ENCODE peak calls at places on chromosome 14, in nine cellular contexts. One of them, this sample, is unnamed.

GRCh38 chr14:61280092-61280525 is 1.0 kb downstream of the TMEM30B start:
- DNase-seq in upper lobe of right lung: peak; percentile 71
- DNase-seq in brain microvascular endothelial cell: no peak
- DNase-seq in psoas muscle: no peak
- DNase-seq in right atrium auricular region: no peak
- DNase-seq in IMR-90: no peak
- DNase-seq in left ventricle myocardium inferior: peak; percentile 21
- DNase-seq in heart left ventricle: peak; percentile 51
- DNase-seq in AG04450: no peak
- DNase-seq in this sample: peak; percentile 64

GRCh38 chr14:90484291-90484690 is 87.5 kb downstream of the CALM1 start:
- DNase-seq in upper lobe of right lung: no peak
- DNase-seq in brain microvascular endothelial cell: no peak
- DNase-seq in psoas muscle: no peak
- DNase-seq in right atrium auricular region: no peak
- DNase-seq in IMR-90: no peak
- DNase-seq in left ventricle myocardium inferior: no peak
- DNase-seq in heart left ventricle: no peak
- DNase-seq in AG04450: no peak
- DNase-seq in this sample: no peak

GRCh38 chr14:46197856-46198255 is 453.7 kb downstream of the RPL10L start:
- DNase-seq in upper lobe of right lung: no peak
- DNase-seq in brain microvascular endothelial cell: peak; percentile 22
- DNase-seq in psoas muscle: no peak
- DNase-seq in right atrium auricular region: no peak
- DNase-seq in IMR-90: no peak
- DNase-seq in left ventricle myocardium inferior: no peak
- DNase-seq in heart left ventricle: no peak
- DNase-seq in AG04450: no peak
- DNase-seq in this sample: no peak

GRCh38 chr14:103071544-103072251 is 12.3 kb upstream of the LBHD2 start:
- DNase-seq in upper lobe of right lung: peak; percentile 90
- DNase-seq in brain microvascular endothelial cell: no peak
- DNase-seq in psoas muscle: no peak
- DNase-seq in right atrium auricular region: no peak
- DNase-seq in IMR-90: no peak
- DNase-seq in left ventricle myocardium inferior: no peak
- DNase-seq in heart left ventricle: peak; percentile 62
- DNase-seq in AG04450: no peak
- DNase-seq in this sample: no peak

GRCh38 chr14:98966465-98967162 is 305.4 kb downstream of the BCL11B start:
- DNase-seq in upper lobe of right lung: no peak
- DNase-seq in brain microvascular endothelial cell: no peak
- DNase-seq in psoas muscle: no peak
- DNase-seq in right atrium auricular region: no peak
- DNase-seq in IMR-90: no peak
- DNase-seq in left ventricle myocardium inferior: no peak
- DNase-seq in heart left ventricle: no peak
- DNase-seq in AG04450: no peak
- DNase-seq in this sample: peak; percentile 68

GRCh38 chr14:56057071-56057865 is 60.9 kb upstream of the PELI2 start:
- DNase-seq in upper lobe of right lung: no peak
- DNase-seq in brain microvascular endothelial cell: no peak
- DNase-seq in psoas muscle: no peak
- DNase-seq in right atrium auricular region: no peak
- DNase-seq in IMR-90: no peak
- DNase-seq in left ventricle myocardium inferior: no peak
- DNase-seq in heart left ventricle: no peak
- DNase-seq in AG04450: no peak
- DNase-seq in this sample: no peak

GRCh38 chr14:38554046-38554445 is 298.2 kb upstream of the CLEC14A start:
- DNase-seq in upper lobe of right lung: no peak
- DNase-seq in brain microvascular endothelial cell: no peak
- DNase-seq in psoas muscle: no peak
- DNase-seq in right atrium auricular region: no peak
- DNase-seq in IMR-90: peak; percentile 12
- DNase-seq in left ventricle myocardium inferior: no peak
- DNase-seq in heart left ventricle: no peak
- DNase-seq in AG04450: no peak
- DNase-seq in this sample: no peak

GRCh38 chr14:95943699-95944098 is 67.1 kb downstream of the TUNAR start:
- DNase-seq in upper lobe of right lung: no peak
- DNase-seq in brain microvascular endothelial cell: no peak
- DNase-seq in psoas muscle: no peak
- DNase-seq in right atrium auricular region: no peak
- DNase-seq in IMR-90: no peak
- DNase-seq in left ventricle myocardium inferior: no peak
- DNase-seq in heart left ventricle: no peak
- DNase-seq in AG04450: no peak
- DNase-seq in this sample: no peak

GRCh38 chr14:81289516-81289915 is 68.8 kb upstream of the GTF2A1 start:
- DNase-seq in upper lobe of right lung: no peak
- DNase-seq in brain microvascular endothelial cell: no peak
- DNase-seq in psoas muscle: no peak
- DNase-seq in right atrium auricular region: no peak
- DNase-seq in IMR-90: no peak
- DNase-seq in left ventricle myocardium inferior: no peak
- DNase-seq in heart left ventricle: no peak
- DNase-seq in AG04450: no peak
- DNase-seq in this sample: peak; percentile 70

GRCh38 chr14:61608245-61609142 is 86.8 kb upstream of the HIF1A start:
- DNase-seq in upper lobe of right lung: no peak
- DNase-seq in brain microvascular endothelial cell: no peak
- DNase-seq in psoas muscle: no peak
- DNase-seq in right atrium auricular region: no peak
- DNase-seq in IMR-90: peak; percentile 52
- DNase-seq in left ventricle myocardium inferior: no peak
- DNase-seq in heart left ventricle: no peak
- DNase-seq in AG04450: no peak
- DNase-seq in this sample: no peak

GRCh38 chr14:25103820-25104219 is 53.9 kb upstream of the STXBP6 start:
- DNase-seq in upper lobe of right lung: no peak
- DNase-seq in brain microvascular endothelial cell: no peak
- DNase-seq in psoas muscle: no peak
- DNase-seq in right atrium auricular region: no peak
- DNase-seq in IMR-90: no peak
- DNase-seq in left ventricle myocardium inferior: no peak
- DNase-seq in heart left ventricle: no peak
- DNase-seq in AG04450: no peak
- DNase-seq in this sample: no peak

GRCh38 chr14:104680056-104680805 is 9.2 kb upstream of the INF2 start:
- DNase-seq in upper lobe of right lung: peak; percentile 63
- DNase-seq in brain microvascular endothelial cell: peak; percentile 80
- DNase-seq in psoas muscle: peak; percentile 46
- DNase-seq in right atrium auricular region: no peak
- DNase-seq in IMR-90: peak; percentile 85
- DNase-seq in left ventricle myocardium inferior: peak; percentile 23
- DNase-seq in heart left ventricle: peak; percentile 57
- DNase-seq in AG04450: no peak
- DNase-seq in this sample: no peak

GRCh38 chr14:101078892-101079221 is 175.3 kb upstream of the RTL1 start:
- DNase-seq in upper lobe of right lung: peak; percentile 45
- DNase-seq in brain microvascular endothelial cell: no peak
- DNase-seq in psoas muscle: no peak
- DNase-seq in right atrium auricular region: peak; percentile 38
- DNase-seq in IMR-90: no peak
- DNase-seq in left ventricle myocardium inferior: no peak
- DNase-seq in heart left ventricle: no peak
- DNase-seq in AG04450: no peak
- DNase-seq in this sample: no peak

GRCh38 chr14:85257287-85257686 is 272.7 kb upstream of the FLRT2 start:
- DNase-seq in upper lobe of right lung: no peak
- DNase-seq in brain microvascular endothelial cell: no peak
- DNase-seq in psoas muscle: no peak
- DNase-seq in right atrium auricular region: no peak
- DNase-seq in IMR-90: no peak
- DNase-seq in left ventricle myocardium inferior: no peak
- DNase-seq in heart left ventricle: no peak
- DNase-seq in AG04450: no peak
- DNase-seq in this sample: no peak

GRCh38 chr14:94113490-94113889 is 3.0 kb downstream of the IFI27 start:
- DNase-seq in upper lobe of right lung: no peak
- DNase-seq in brain microvascular endothelial cell: no peak
- DNase-seq in psoas muscle: no peak
- DNase-seq in right atrium auricular region: no peak
- DNase-seq in IMR-90: peak; percentile 22
- DNase-seq in left ventricle myocardium inferior: peak; percentile 63
- DNase-seq in heart left ventricle: no peak
- DNase-seq in AG04450: no peak
- DNase-seq in this sample: no peak

GRCh38 chr14:61080591-61081010 is 99.6 kb downstream of the SLC38A6 start:
- DNase-seq in upper lobe of right lung: no peak
- DNase-seq in brain microvascular endothelial cell: no peak
- DNase-seq in psoas muscle: no peak
- DNase-seq in right atrium auricular region: no peak
- DNase-seq in IMR-90: peak; percentile 83
- DNase-seq in left ventricle myocardium inferior: no peak
- DNase-seq in heart left ventricle: no peak
- DNase-seq in AG04450: peak; percentile 72
- DNase-seq in this sample: no peak

GRCh38 chr14:103141117-103141796 is 18.0 kb downstream of the TNFAIP2 start:
- DNase-seq in upper lobe of right lung: no peak
- DNase-seq in brain microvascular endothelial cell: no peak
- DNase-seq in psoas muscle: no peak
- DNase-seq in right atrium auricular region: no peak
- DNase-seq in IMR-90: peak; percentile 38
- DNase-seq in left ventricle myocardium inferior: no peak
- DNase-seq in heart left ventricle: no peak
- DNase-seq in AG04450: no peak
- DNase-seq in this sample: no peak

GRCh38 chr14:94307410-94307992 is 14.4 kb upstream of the SERPINA10 start:
- DNase-seq in upper lobe of right lung: no peak
- DNase-seq in brain microvascular endothelial cell: no peak
- DNase-seq in psoas muscle: no peak
- DNase-seq in right atrium auricular region: no peak
- DNase-seq in IMR-90: no peak
- DNase-seq in left ventricle myocardium inferior: no peak
- DNase-seq in heart left ventricle: no peak
- DNase-seq in AG04450: no peak
- DNase-seq in this sample: peak; percentile 77

GRCh38 chr14:20560961-20561360 is at the start of gene RNASE9:
- DNase-seq in upper lobe of right lung: no peak
- DNase-seq in brain microvascular endothelial cell: no peak
- DNase-seq in psoas muscle: no peak
- DNase-seq in right atrium auricular region: no peak
- DNase-seq in IMR-90: no peak
- DNase-seq in left ventricle myocardium inferior: no peak
- DNase-seq in heart left ventricle: no peak
- DNase-seq in AG04450: no peak
- DNase-seq in this sample: no peak

GRCh38 chr14:96146131-96146771 is 58.4 kb upstream of the BDKRB2 start:
- DNase-seq in upper lobe of right lung: no peak
- DNase-seq in brain microvascular endothelial cell: peak; percentile 49
- DNase-seq in psoas muscle: no peak
- DNase-seq in right atrium auricular region: no peak
- DNase-seq in IMR-90: peak; percentile 70
- DNase-seq in left ventricle myocardium inferior: no peak
- DNase-seq in heart left ventricle: no peak
- DNase-seq in AG04450: no peak
- DNase-seq in this sample: peak; percentile 91

DNA sequence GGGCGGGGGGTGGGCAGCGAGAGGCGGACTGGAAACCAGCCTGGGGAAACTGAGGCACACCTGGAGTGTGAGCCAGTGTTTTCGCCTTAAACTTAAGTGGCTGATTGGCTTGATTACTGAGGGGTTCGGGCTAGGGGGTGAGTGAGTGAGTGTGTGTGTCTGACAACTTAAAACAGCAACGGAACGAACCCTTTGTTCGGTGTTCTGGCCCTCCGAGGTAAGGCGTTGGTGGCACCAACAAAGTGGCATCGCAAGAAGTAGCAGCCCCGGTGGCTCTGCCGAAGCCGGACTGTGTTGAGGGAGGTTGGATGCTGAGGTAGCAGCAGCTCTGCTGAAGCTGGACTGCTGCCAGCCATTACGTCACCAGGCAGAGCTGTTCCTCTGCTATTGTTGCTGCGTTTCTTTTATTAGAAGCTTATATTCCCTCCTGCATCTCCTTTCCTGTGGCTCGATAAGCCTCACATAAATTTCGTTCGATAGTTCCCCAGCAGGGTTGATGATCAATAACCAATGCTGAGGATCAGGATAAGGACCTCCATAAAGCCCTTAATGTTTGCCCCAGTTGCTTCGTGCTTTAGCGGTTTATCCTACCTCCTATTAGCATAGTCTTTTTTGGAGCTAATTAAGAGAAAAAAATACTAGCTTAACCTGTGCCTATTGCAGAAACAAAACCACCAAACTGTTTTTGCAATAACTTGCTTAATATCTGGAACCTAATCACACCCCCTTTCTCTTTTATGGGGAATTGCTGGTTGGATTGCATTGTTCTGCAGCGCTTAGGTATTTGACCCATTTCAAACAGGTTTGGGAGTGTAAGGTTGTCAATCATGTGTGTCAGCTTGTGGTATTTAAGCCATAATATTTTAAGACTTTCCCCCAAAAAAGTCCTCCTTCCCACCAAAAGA is 1.3 kb downstream of the GPR137C start:
- DNase-seq in upper lobe of right lung: peak; percentile 93
- DNase-seq in brain microvascular endothelial cell: peak; percentile 84
- DNase-seq in psoas muscle: peak; percentile 92
- DNase-seq in right atrium auricular region: peak; percentile 92
- DNase-seq in IMR-90: peak; percentile 91
- DNase-seq in left ventricle myocardium inferior: peak; percentile 85
- DNase-seq in heart left ventricle: peak; percentile 92
- DNase-seq in AG04450: peak; percentile 79
- DNase-seq in this sample: peak; percentile 93
- H3K27ac ChIP-seq in upper lobe of right lung: no peak overlapping the region
- H3K27ac ChIP-seq in brain microvascular endothelial cell: no peak overlapping the region
- H3K27ac ChIP-seq in psoas muscle: no peak overlapping the region
- H3K27ac ChIP-seq in right atrium auricular region: peak overlapping the region; percentile 97
- H3K27ac ChIP-seq in IMR-90: no peak overlapping the region
- H3K27ac ChIP-seq in left ventricle myocardium inferior: peak overlapping the region; percentile 89
- H3K27ac ChIP-seq in heart left ventricle: peak overlapping the region; percentile 68
- H3K27ac ChIP-seq in AG04450: no peak overlapping the region
- H3K27ac ChIP-seq in this sample: peak overlapping the region; percentile 95

GRCh38 chr14:54568821-54569591 is 2.1 kb downstream of the SAMD4A start:
- DNase-seq in upper lobe of right lung: no peak
- DNase-seq in brain microvascular endothelial cell: peak; percentile 25
- DNase-seq in psoas muscle: peak; percentile 59
- DNase-seq in right atrium auricular region: peak; percentile 72
- DNase-seq in IMR-90: peak; percentile 59
- DNase-seq in left ventricle myocardium inferior: peak; percentile 31
- DNase-seq in heart left ventricle: no peak
- DNase-seq in AG04450: no peak
- DNase-seq in this sample: no peak
- H3K4me3 ChIP-seq in upper lobe of right lung: peak overlapping the region; percentile 72
- H3K4me3 ChIP-seq in brain microvascular endothelial cell: peak overlapping the region; percentile 78
- H3K4me3 ChIP-seq in psoas muscle: peak overlapping the region; percentile 86
- H3K4me3 ChIP-seq in right atrium auricular region: peak overlapping the region; percentile 72
- H3K4me3 ChIP-seq in IMR-90: peak overlapping the region; percentile 46
- H3K4me3 ChIP-seq in left ventricle myocardium inferior: peak overlapping the region; percentile 89
- H3K4me3 ChIP-seq in heart left ventricle: peak overlapping the region; percentile 3
- H3K4me3 ChIP-seq in AG04450: peak overlapping the region; percentile 80
- H3K4me3 ChIP-seq in this sample: peak overlapping the region; percentile 82

GRCh38 chr14:68309121-68309520 is 483.7 kb downstream of the ZFP36L1 start:
- DNase-seq in upper lobe of right lung: no peak
- DNase-seq in brain microvascular endothelial cell: no peak
- DNase-seq in psoas muscle: no peak
- DNase-seq in right atrium auricular region: no peak
- DNase-seq in IMR-90: no peak
- DNase-seq in left ventricle myocardium inferior: no peak
- DNase-seq in heart left ventricle: no peak
- DNase-seq in AG04450: no peak
- DNase-seq in this sample: no peak
- H3K27ac ChIP-seq in upper lobe of right lung: peak overlapping the region; percentile 21
- H3K27ac ChIP-seq in brain microvascular endothelial cell: no peak overlapping the region
- H3K27ac ChIP-seq in psoas muscle: no peak overlapping the region
- H3K27ac ChIP-seq in right atrium auricular region: peak overlapping the region; percentile 4
- H3K27ac ChIP-seq in IMR-90: no peak overlapping the region
- H3K27ac ChIP-seq in left ventricle myocardium inferior: peak overlapping the region; percentile 39
- H3K27ac ChIP-seq in heart left ventricle: peak overlapping the region; percentile 6
- H3K27ac ChIP-seq in AG04450: no peak overlapping the region
- H3K27ac ChIP-seq in this sample: peak overlapping the region; percentile 77

GRCh38 chr14:76810953-76811400 is 1.7 kb downstream of the ANGEL1 start:
- DNase-seq in upper lobe of right lung: no peak
- DNase-seq in brain microvascular endothelial cell: peak; percentile 37
- DNase-seq in psoas muscle: no peak
- DNase-seq in right atrium auricular region: no peak
- DNase-seq in IMR-90: peak; percentile 34
- DNase-seq in left ventricle myocardium inferior: no peak
- DNase-seq in heart left ventricle: no peak
- DNase-seq in AG04450: no peak
- DNase-seq in this sample: peak; percentile 53
- H3K4me3 ChIP-seq in upper lobe of right lung: peak overlapping the region; percentile 93
- H3K4me3 ChIP-seq in brain microvascular endothelial cell: peak overlapping the region; percentile 41
- H3K4me3 ChIP-seq in psoas muscle: peak overlapping the region; percentile 97
- H3K4me3 ChIP-seq in right atrium auricular region: peak overlapping the region; percentile 81
- H3K4me3 ChIP-seq in IMR-90: peak overlapping the region; percentile 22
- H3K4me3 ChIP-seq in left ventricle myocardium inferior: peak overlapping the region; percentile 74
- H3K4me3 ChIP-seq in heart left ventricle: peak overlapping the region; percentile 5
- H3K4me3 ChIP-seq in AG04450: peak overlapping the region; percentile 73
- H3K4me3 ChIP-seq in this sample: peak overlapping the region; percentile 89